ENCODE peak calls at places on chromosomes 4 and X, in six cellular contexts. One of them, this sample, is unnamed.

GRCh38 chr4:186265683-186266648 is at the start of gene F11:
- DNase-seq in uterus: no peak
- DNase-seq in esophagus squamous epithelium: no peak
- DNase-seq in CD8-positive, alpha-beta memory T cell: no peak
- DNase-seq in SK-N-SH: no peak
- DNase-seq in aorta: no peak
- DNase-seq in this sample: no peak

GRCh38 chr4:777520-778262 is 48.2 kb downstream of the CPLX1 start:
- DNase-seq in SK-N-SH: no peak
- DNase-seq in CD8-positive, alpha-beta memory T cell: no peak
- DNase-seq in uterus: no peak
- DNase-seq in esophagus squamous epithelium: no peak
- DNase-seq in aorta: peak; percentile 1
- DNase-seq in this sample: no peak

GRCh38 chr4:114249561-114250356 is 270.3 kb upstream of the ARSJ start:
- DNase-seq in aorta: no peak
- DNase-seq in esophagus squamous epithelium: no peak
- DNase-seq in SK-N-SH: no peak
- DNase-seq in CD8-positive, alpha-beta memory T cell: no peak
- DNase-seq in uterus: no peak
- DNase-seq in this sample: no peak

GRCh38 chr4:158741622-158742021 is 18.4 kb upstream of the PPID start:
- DNase-seq in uterus: no peak
- DNase-seq in CD8-positive, alpha-beta memory T cell: no peak
- DNase-seq in esophagus squamous epithelium: no peak
- DNase-seq in aorta: no peak
- DNase-seq in SK-N-SH: no peak
- DNase-seq in this sample: no peak

GRCh38 chr4:79227896-79228295 is 98.0 kb downstream of the NAA11 start:
- DNase-seq in SK-N-SH: no peak
- DNase-seq in uterus: no peak
- DNase-seq in aorta: no peak
- DNase-seq in esophagus squamous epithelium: no peak
- DNase-seq in CD8-positive, alpha-beta memory T cell: no peak
- DNase-seq in this sample: no peak

GRCh38 chr4:125389713-125390112 is 75.0 kb downstream of the FAT4 start:
- DNase-seq in esophagus squamous epithelium: no peak
- DNase-seq in SK-N-SH: no peak
- DNase-seq in aorta: no peak
- DNase-seq in uterus: no peak
- DNase-seq in CD8-positive, alpha-beta memory T cell: no peak
- DNase-seq in this sample: no peak

GRCh38 chr4:3836041-3836801 is 70.0 kb downstream of the ADRA2C start:
- DNase-seq in aorta: no peak
- DNase-seq in uterus: no peak
- DNase-seq in esophagus squamous epithelium: no peak
- DNase-seq in CD8-positive, alpha-beta memory T cell: no peak
- DNase-seq in SK-N-SH: peak; percentile 84
- DNase-seq in this sample: no peak

GRCh38 chrX:8323356-8323755 is 141.3 kb upstream of the VCX3B start:
- DNase-seq in uterus: no peak
- DNase-seq in aorta: no peak
- DNase-seq in CD8-positive, alpha-beta memory T cell: no peak
- DNase-seq in esophagus squamous epithelium: no peak
- DNase-seq in SK-N-SH: no peak
- DNase-seq in this sample: no peak

GRCh38 chrX:119429471-119429870 is 30.3 kb downstream of the SLC25A43 start:
- DNase-seq in SK-N-SH: no peak
- DNase-seq in esophagus squamous epithelium: no peak
- DNase-seq in uterus: no peak
- DNase-seq in CD8-positive, alpha-beta memory T cell: no peak
- DNase-seq in aorta: no peak
- DNase-seq in this sample: no peak

GRCh38 chrX:24210190-24210589 is 60.7 kb downstream of the ZFX start:
- DNase-seq in esophagus squamous epithelium: no peak
- DNase-seq in CD8-positive, alpha-beta memory T cell: no peak
- DNase-seq in aorta: no peak
- DNase-seq in uterus: no peak
- DNase-seq in SK-N-SH: no peak
- DNase-seq in this sample: no peak

GRCh38 chr4:1245481-1246051 is 3.4 kb downstream of the CTBP1 start:
- DNase-seq in CD8-positive, alpha-beta memory T cell: no peak
- DNase-seq in esophagus squamous epithelium: no peak
- DNase-seq in uterus: no peak
- DNase-seq in SK-N-SH: peak; percentile 27
- DNase-seq in aorta: peak; percentile 48
- DNase-seq in this sample: no peak

GRCh38 chr4:163523791-163524365 is 29.4 kb downstream of the TMA16 start:
- DNase-seq in esophagus squamous epithelium: no peak
- DNase-seq in uterus: no peak
- DNase-seq in CD8-positive, alpha-beta memory T cell: no peak
- DNase-seq in aorta: no peak
- DNase-seq in SK-N-SH: no peak
- DNase-seq in this sample: no peak

GRCh38 chr4:56272003-56272402 is 115.3 kb downstream of the AASDH start:
- DNase-seq in SK-N-SH: no peak
- DNase-seq in esophagus squamous epithelium: no peak
- DNase-seq in CD8-positive, alpha-beta memory T cell: no peak
- DNase-seq in aorta: no peak
- DNase-seq in uterus: no peak
- DNase-seq in this sample: peak; percentile 91

GRCh38 chr4:74123065-74123728 is 24.2 kb upstream of the CXCL2 start:
- DNase-seq in aorta: peak; percentile 54
- DNase-seq in CD8-positive, alpha-beta memory T cell: no peak
- DNase-seq in uterus: no peak
- DNase-seq in esophagus squamous epithelium: no peak
- DNase-seq in SK-N-SH: no peak
- DNase-seq in this sample: no peak

GRCh38 chr4:6308890-6309643 is 39.4 kb downstream of the WFS1 start:
- DNase-seq in CD8-positive, alpha-beta memory T cell: peak; percentile 26
- DNase-seq in uterus: peak; percentile 31
- DNase-seq in esophagus squamous epithelium: no peak
- DNase-seq in SK-N-SH: peak; percentile 84
- DNase-seq in aorta: no peak
- DNase-seq in this sample: no peak

GRCh38 chr4:163071308-163071707 is 95.4 kb downstream of the NAF1 start:
- DNase-seq in esophagus squamous epithelium: no peak
- DNase-seq in SK-N-SH: no peak
- DNase-seq in aorta: no peak
- DNase-seq in uterus: no peak
- DNase-seq in CD8-positive, alpha-beta memory T cell: no peak
- DNase-seq in this sample: no peak

GRCh38 chrX:22577181-22577580 is 304.5 kb downstream of the CBLL2 start:
- DNase-seq in aorta: no peak
- DNase-seq in CD8-positive, alpha-beta memory T cell: no peak
- DNase-seq in uterus: no peak
- DNase-seq in esophagus squamous epithelium: no peak
- DNase-seq in SK-N-SH: no peak
- DNase-seq in this sample: no peak

GRCh38 chr4:140059159-140059558 is 94.8 kb downstream of the MAML3 start:
- DNase-seq in aorta: no peak
- DNase-seq in SK-N-SH: no peak
- DNase-seq in esophagus squamous epithelium: no peak
- DNase-seq in uterus: no peak
- DNase-seq in CD8-positive, alpha-beta memory T cell: no peak
- DNase-seq in this sample: no peak

GRCh38 chr4:86091201-86091600 is 268.7 kb downstream of the MAPK10 start:
- DNase-seq in SK-N-SH: no peak
- DNase-seq in esophagus squamous epithelium: no peak
- DNase-seq in CD8-positive, alpha-beta memory T cell: no peak
- DNase-seq in aorta: no peak
- DNase-seq in uterus: no peak
- DNase-seq in this sample: no peak

GRCh38 chr4:146269228-146269653 is 54.9 kb downstream of the REELD1 start:
- DNase-seq in esophagus squamous epithelium: no peak
- DNase-seq in SK-N-SH: no peak
- DNase-seq in uterus: no peak
- DNase-seq in aorta: no peak
- DNase-seq in CD8-positive, alpha-beta memory T cell: no peak
- DNase-seq in this sample: no peak

GRCh38 chr4:90317785-90318184 is 190.6 kb downstream of the CCSER1 start:
- DNase-seq in aorta: no peak
- DNase-seq in CD8-positive, alpha-beta memory T cell: no peak
- DNase-seq in esophagus squamous epithelium: no peak
- DNase-seq in uterus: no peak
- DNase-seq in SK-N-SH: no peak
- DNase-seq in this sample: no peak

GRCh38 chrX:108399427-108400165 is 38.6 kb downstream of the COL4A6 start:
- DNase-seq in esophagus squamous epithelium: no peak
- DNase-seq in CD8-positive, alpha-beta memory T cell: no peak
- DNase-seq in aorta: no peak
- DNase-seq in uterus: no peak
- DNase-seq in SK-N-SH: no peak
- DNase-seq in this sample: no peak

GRCh38 chr4:26150948-26151347 is 169.9 kb upstream of the RBPJ start:
- DNase-seq in aorta: no peak
- DNase-seq in CD8-positive, alpha-beta memory T cell: no peak
- DNase-seq in SK-N-SH: no peak
- DNase-seq in uterus: no peak
- DNase-seq in esophagus squamous epithelium: no peak
- DNase-seq in this sample: no peak

GRCh38 chr4:106273831-106274230 is 42.2 kb downstream of the TBCK start:
- DNase-seq in uterus: no peak
- DNase-seq in SK-N-SH: no peak
- DNase-seq in esophagus squamous epithelium: no peak
- DNase-seq in CD8-positive, alpha-beta memory T cell: no peak
- DNase-seq in aorta: no peak
- DNase-seq in this sample: no peak

GRCh38 chr4:185237185-185237584 is 27.8 kb downstream of the SNX25 start:
- DNase-seq in CD8-positive, alpha-beta memory T cell: no peak
- DNase-seq in aorta: no peak
- DNase-seq in SK-N-SH: no peak
- DNase-seq in esophagus squamous epithelium: no peak
- DNase-seq in uterus: no peak
- DNase-seq in this sample: no peak

GRCh38 chr4:112857461-112857860 is 192.0 kb upstream of the ANK2 start:
- DNase-seq in aorta: no peak
- DNase-seq in uterus: no peak
- DNase-seq in esophagus squamous epithelium: no peak
- DNase-seq in CD8-positive, alpha-beta memory T cell: no peak
- DNase-seq in SK-N-SH: no peak
- DNase-seq in this sample: no peak

GRCh38 chrX:20141281-20142220 is at the start of gene EIF1AX:
- DNase-seq in esophagus squamous epithelium: peak; percentile 98
- DNase-seq in aorta: peak; percentile 99
- DNase-seq in CD8-positive, alpha-beta memory T cell: peak; percentile 100
- DNase-seq in uterus: peak; percentile 99
- DNase-seq in SK-N-SH: peak; percentile 93
- DNase-seq in this sample: peak; percentile 98

GRCh38 chr4:88297725-88298453 is 13.5 kb upstream of the PPM1K start:
- DNase-seq in esophagus squamous epithelium: no peak
- DNase-seq in aorta: no peak
- DNase-seq in SK-N-SH: no peak
- DNase-seq in CD8-positive, alpha-beta memory T cell: no peak
- DNase-seq in uterus: no peak
- DNase-seq in this sample: no peak

GRCh38 chrX:83934220-83934619 is 73.3 kb downstream of the CYLC1 start:
- DNase-seq in aorta: no peak
- DNase-seq in CD8-positive, alpha-beta memory T cell: no peak
- DNase-seq in SK-N-SH: no peak
- DNase-seq in esophagus squamous epithelium: no peak
- DNase-seq in uterus: no peak
- DNase-seq in this sample: no peak

GRCh38 chr4:147109800-147110199 is 164.1 kb upstream of the TTC29 start:
- DNase-seq in uterus: no peak
- DNase-seq in SK-N-SH: no peak
- DNase-seq in CD8-positive, alpha-beta memory T cell: no peak
- DNase-seq in esophagus squamous epithelium: no peak
- DNase-seq in aorta: no peak
- DNase-seq in this sample: no peak

GRCh38 chr4:155249036-155249566 is 40.7 kb downstream of the NPY2R start:
- DNase-seq in uterus: no peak
- DNase-seq in esophagus squamous epithelium: no peak
- DNase-seq in SK-N-SH: no peak
- DNase-seq in CD8-positive, alpha-beta memory T cell: no peak
- DNase-seq in aorta: no peak
- DNase-seq in this sample: no peak

GRCh38 chr4:13298655-13299054 is 185.5 kb downstream of the RAB28 start:
- DNase-seq in uterus: peak; percentile 25
- DNase-seq in CD8-positive, alpha-beta memory T cell: no peak
- DNase-seq in aorta: no peak
- DNase-seq in esophagus squamous epithelium: no peak
- DNase-seq in SK-N-SH: no peak
- DNase-seq in this sample: no peak

GRCh38 chr4:150976478-150977118 is 38.5 kb downstream of the LRBA start:
- DNase-seq in uterus: no peak
- DNase-seq in esophagus squamous epithelium: no peak
- DNase-seq in CD8-positive, alpha-beta memory T cell: no peak
- DNase-seq in aorta: no peak
- DNase-seq in SK-N-SH: no peak
- DNase-seq in this sample: no peak

GRCh38 chr4:136741468-136741867 is 790.8 kb downstream of the PCDH18 start:
- DNase-seq in aorta: no peak
- DNase-seq in CD8-positive, alpha-beta memory T cell: no peak
- DNase-seq in SK-N-SH: no peak
- DNase-seq in esophagus squamous epithelium: no peak
- DNase-seq in uterus: no peak
- DNase-seq in this sample: no peak

GRCh38 chr4:138689593-138689992 is 326.0 kb upstream of the NOCT start:
- DNase-seq in aorta: no peak
- DNase-seq in SK-N-SH: no peak
- DNase-seq in CD8-positive, alpha-beta memory T cell: no peak
- DNase-seq in uterus: no peak
- DNase-seq in esophagus squamous epithelium: no peak
- DNase-seq in this sample: no peak

GRCh38 chr4:123381996-123382395 is 14.6 kb upstream of the SPRY1 start:
- DNase-seq in aorta: no peak
- DNase-seq in esophagus squamous epithelium: no peak
- DNase-seq in CD8-positive, alpha-beta memory T cell: no peak
- DNase-seq in SK-N-SH: no peak
- DNase-seq in uterus: no peak
- DNase-seq in this sample: no peak
- H3K4me1 ChIP-seq in aorta: peaks cover 6% of the 10 kb centered on the region
- H3K4me1 ChIP-seq in esophagus squamous epithelium: no peaks in the 10 kb centered on the region
- H3K4me1 ChIP-seq in CD8-positive, alpha-beta memory T cell: no peaks in the 10 kb centered on the region
- H3K4me1 ChIP-seq in SK-N-SH: no peaks in the 10 kb centered on the region
- H3K4me1 ChIP-seq in uterus: no peaks in the 10 kb centered on the region
- H3K4me1 ChIP-seq in this sample: no peaks in the 10 kb centered on the region

GRCh38 chr4:180028682-180029081 is 2214.5 kb upstream of the TENM3 start:
- DNase-seq in aorta: no peak
- DNase-seq in SK-N-SH: peak; percentile 1
- DNase-seq in uterus: no peak
- DNase-seq in CD8-positive, alpha-beta memory T cell: no peak
- DNase-seq in esophagus squamous epithelium: no peak
- DNase-seq in this sample: peak; percentile 59
- H3K27ac ChIP-seq in aorta: no peak overlapping the region
- H3K27ac ChIP-seq in SK-N-SH: no peak overlapping the region
- H3K27ac ChIP-seq in uterus: no peak overlapping the region
- H3K27ac ChIP-seq in CD8-positive, alpha-beta memory T cell: no peak overlapping the region
- H3K27ac ChIP-seq in esophagus squamous epithelium: no peak overlapping the region
- H3K27ac ChIP-seq in this sample: no peak overlapping the region

GRCh38 chrX:154730271-154730883 is 20.5 kb downstream of the GAB3 start:
- DNase-seq in esophagus squamous epithelium: no peak
- DNase-seq in aorta: no peak
- DNase-seq in SK-N-SH: no peak
- DNase-seq in uterus: peak; percentile 40
- DNase-seq in CD8-positive, alpha-beta memory T cell: no peak
- DNase-seq in this sample: no peak
- H3K4me1 ChIP-seq in esophagus squamous epithelium: peaks cover 86% of the 10 kb centered on the region
- H3K4me1 ChIP-seq in aorta: peaks cover 3% of the 10 kb centered on the region
- H3K4me1 ChIP-seq in SK-N-SH: peaks cover 11% of the 10 kb centered on the region
- H3K4me1 ChIP-seq in uterus: no peaks in the 10 kb centered on the region
- H3K4me1 ChIP-seq in CD8-positive, alpha-beta memory T cell: peaks cover 66% of the 10 kb centered on the region
- H3K4me1 ChIP-seq in this sample: peaks cover 18% of the 10 kb centered on the region

GRCh38 chrX:150034788-150035187 is 96.5 kb upstream of the EOLA2 start:
- DNase-seq in SK-N-SH: no peak
- DNase-seq in uterus: no peak
- DNase-seq in aorta: no peak
- DNase-seq in CD8-positive, alpha-beta memory T cell: no peak
- DNase-seq in esophagus squamous epithelium: no peak
- DNase-seq in this sample: no peak
- H3K27ac ChIP-seq in SK-N-SH: no peak overlapping the region
- H3K27ac ChIP-seq in uterus: no peak overlapping the region
- H3K27ac ChIP-seq in aorta: no peak overlapping the region
- H3K27ac ChIP-seq in CD8-positive, alpha-beta memory T cell: no peak overlapping the region
- H3K27ac ChIP-seq in esophagus squamous epithelium: no peak overlapping the region
- H3K27ac ChIP-seq in this sample: no peak overlapping the region

This sample was measured in Peyer's patch.